ENCODE peak calls at places on chromosomes 6 and 20, in six cellular contexts. D is ovary, M is colonic mucosa, C is adrenal gland, L is upper lobe of right lung, B is astrocyte. S is an unnamed sample.

GRCh38 chr6:169808608-169808967 is 57.2 kb downstream of the ERMARD start:
- DNase-seq in L (no peak), D (no peak), M (no peak), B (no peak), C (no peak), S (no peak)

GRCh38 chr6:105753184-105754097 is 332.7 kb upstream of the PRDM1 start:
- DNase-seq in C (no peak), B (peak; percentile 75), D (no peak), M (peak; percentile 85), L (no peak), S (peak; percentile 38)

GRCh38 chr6:135358251-135358821 is 139.2 kb downstream of the AHI1 start:
- DNase-seq in B (peak; percentile 96), M (no peak), C (no peak), L (no peak), D (no peak), S (peak; percentile 86)

GRCh38 chr20:48787861-48788375 is 39.9 kb downstream of the PREX1 start:
- DNase-seq in B (peak; percentile 68), C (peak; percentile 59), L (peak; percentile 38), M (no peak), D (no peak), S (peak; percentile 85)

GRCh38 chr6:136525586-136526195 is 24.5 kb downstream of the MAP7 start:
- DNase-seq in L (no peak), C (no peak), M (no peak), D (no peak), B (peak; percentile 25), S (no peak)

GRCh38 chr6:36676142-36677058 is 2.1 kb upstream of the CDKN1A start:
- DNase-seq in L (no peak), B (peak; percentile 56), C (no peak), M (no peak), D (no peak), S (no peak)

GRCh38 chr6:44237813-44238433 is 9.0 kb upstream of the HSP90AB1 start:
- DNase-seq in L (peak; percentile 92), C (peak; percentile 90), D (peak; percentile 84), B (no peak), M (peak; percentile 86), S (peak; percentile 91)

GRCh38 chr20:13054011-13054410 is 45.2 kb downstream of the SPTLC3 start:
- DNase-seq in L (no peak), B (peak; percentile 37), C (no peak), M (no peak), D (no peak), S (no peak)

GRCh38 chr20:2093200-2093781 is 8.3 kb upstream of the STK35 start:
- DNase-seq in B (no peak), L (no peak), C (no peak), M (no peak), D (no peak), S (no peak)

DNA sequence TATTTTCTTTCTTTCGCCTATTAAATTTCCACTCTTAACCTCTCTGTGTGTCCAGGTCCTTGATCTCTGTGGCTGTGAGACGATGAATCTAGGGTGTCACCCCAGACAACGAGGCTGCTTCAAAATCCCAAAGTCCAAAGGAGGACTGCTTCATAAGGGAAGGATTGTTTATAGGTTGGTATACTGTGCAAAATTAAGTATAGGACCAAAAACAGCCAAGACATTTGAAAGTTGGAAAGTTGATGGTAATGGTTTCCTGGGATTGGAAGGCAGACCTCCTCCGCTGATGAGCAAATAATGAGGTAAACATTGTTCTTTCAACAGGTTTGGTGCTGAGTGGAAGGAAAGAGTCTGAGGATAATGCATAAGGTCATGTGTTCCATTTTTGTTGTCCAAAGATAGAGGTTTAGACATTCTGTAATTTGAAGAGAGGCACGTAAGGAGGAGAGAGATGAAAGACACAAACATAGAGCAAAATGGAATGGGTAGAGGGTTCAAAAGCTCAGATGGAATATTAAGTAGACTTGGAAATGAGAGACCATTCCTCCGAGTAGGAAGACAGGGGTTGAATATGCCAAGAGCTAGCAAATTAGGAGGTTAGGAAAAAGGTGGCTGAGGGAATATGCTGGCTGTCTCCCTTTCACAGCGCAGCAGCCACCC is 24.8 kb downstream of the ZNF311 start:
- DNase-seq in D (no peak), C (no peak), L (no peak), M (no peak), B (no peak), S (no peak)
- H3K4me3 ChIP-seq in D (peak overlapping the region; percentile 69), C (peak overlapping the region; percentile 60), L (peak overlapping the region; percentile 83), M (no peak overlapping the region), B (peak overlapping the region; percentile 99), S (peak overlapping the region; percentile 61)

DNA sequence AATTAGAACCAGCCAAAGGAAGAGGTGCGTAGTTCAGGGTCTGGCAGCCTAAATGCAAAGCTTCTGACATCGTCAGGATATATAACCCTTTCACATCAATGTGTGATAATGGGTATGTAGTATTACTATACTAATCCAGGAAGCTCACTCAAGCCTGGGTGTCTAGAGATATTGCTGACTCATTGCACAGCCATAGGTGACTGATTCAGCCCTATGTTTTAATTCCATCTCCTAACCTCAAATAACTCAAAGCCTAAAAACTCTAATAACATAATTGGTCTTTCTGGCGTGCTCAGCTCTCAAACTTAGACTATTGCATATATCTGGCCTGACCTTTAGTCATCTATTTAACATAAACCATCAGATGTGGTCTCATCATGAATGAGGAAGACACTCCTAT is 658.4 kb downstream of the TBC1D32 start:
- DNase-seq in B (no peak), L (no peak), D (no peak), C (no peak), M (no peak), S (no peak)
- TF ChIP-seq CTCF in B (no peak), L (no peak), D (no peak), C (no peak), M (no peak), S (no peak)

GRCh38 chr6:108763931-108764579 is 84.2 kb upstream of the ARMC2 start:
- DNase-seq in C (no peak), L (no peak), B (no peak), M (no peak), D (no peak), S (no peak)

GRCh38 chr6:108765495-108765894 is 82.7 kb upstream of the ARMC2 start:
- DNase-seq in C (no peak), L (no peak), B (no peak), M (no peak), D (no peak), S (no peak)

GRCh38 chr6:108760158-108761050 is 87.8 kb upstream of the ARMC2 start:
- DNase-seq in C (no peak), D (peak; percentile 20), B (peak; percentile 31), M (no peak), L (no peak), S (peak; percentile 30)

GRCh38 chr6:108764580-108764950 is 83.7 kb upstream of the ARMC2 start:
- DNase-seq in C (no peak), L (no peak), M (no peak), D (no peak), B (no peak), S (no peak)

DNA sequence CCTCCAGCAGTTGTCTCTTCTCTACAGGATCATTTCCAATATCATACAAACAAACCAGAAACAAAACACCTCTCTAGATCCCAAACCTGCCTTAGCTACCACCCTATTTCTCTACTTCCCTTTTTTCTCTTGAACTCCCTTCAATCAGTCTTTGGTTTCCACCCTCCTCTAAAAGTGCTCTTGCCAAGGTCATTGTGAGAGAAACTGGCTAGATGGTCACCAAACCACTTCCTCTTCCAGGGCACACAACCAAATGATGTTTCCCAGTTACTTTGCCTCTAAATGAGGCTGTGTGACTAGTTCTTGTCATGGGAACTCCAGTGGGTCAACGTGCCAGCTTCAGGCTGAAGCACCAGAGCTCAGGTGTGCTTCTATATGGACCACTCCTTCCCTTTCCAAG is 85.8 kb upstream of the ARMC2 start:
- DNase-seq in B (no peak), C (no peak), M (no peak), D (peak; percentile 3), L (no peak), S (no peak)
- H3K4me3 ChIP-seq in B (no peak overlapping the region), C (no peak overlapping the region), M (no peak overlapping the region), D (no peak overlapping the region), L (no peak overlapping the region), S (no peak overlapping the region)

GRCh38 chr6:6771224-6771915 is 182.8 kb downstream of the LY86 start:
- DNase-seq in B (no peak), L (no peak), M (no peak), C (no peak), D (no peak), S (no peak)
- TF ChIP-seq CTCF in B (no peak), L (no peak), M (no peak), C (no peak), D (no peak), S (no peak)

GRCh38 chr6:2840794-2841061 is 935 bp downstream of the SERPINB1 start:
- DNase-seq in D (no peak), B (no peak), C (no peak), M (no peak), L (no peak), S (no peak)
- H3K4me3 ChIP-seq in D (peak overlapping the region; percentile 69), B (no peak overlapping the region), C (peak overlapping the region; percentile 58), M (peak overlapping the region; percentile 45), L (peak overlapping the region; percentile 65), S (peak overlapping the region; percentile 63)

GRCh38 chr20:15122613-15123012 is 785.2 kb upstream of the FLRT3 start:
- DNase-seq in L (no peak), D (no peak), M (no peak), B (no peak), C (no peak), S (no peak)
- TF ChIP-seq CTCF in L (no peak), D (no peak), M (no peak), B (no peak), C (no peak), S (no peak)

DNA sequence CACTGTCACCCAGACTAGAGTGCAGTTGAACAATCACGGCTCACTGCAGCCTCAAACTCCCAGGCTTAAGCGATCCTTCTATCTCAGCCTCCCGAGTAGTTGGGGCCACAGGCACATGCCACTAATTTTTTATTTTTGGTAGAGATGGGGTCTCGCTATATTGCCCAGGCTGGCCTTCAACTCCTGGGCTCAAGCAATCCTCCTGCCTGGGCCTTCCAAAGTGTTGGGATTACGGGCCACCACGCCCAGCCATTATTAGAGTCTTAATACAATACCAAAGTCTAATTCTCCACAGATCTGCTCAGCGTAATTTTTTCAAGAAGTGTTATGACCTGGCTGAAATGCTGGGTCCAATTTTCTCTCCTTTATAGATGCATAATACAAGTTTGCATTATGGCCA is 3.0 kb downstream of the GCLC start:
- DNase-seq in L (no peak), B (no peak), M (no peak), C (no peak), D (no peak), S (no peak)
- H3K4me3 ChIP-seq in L (no peak overlapping the region), B (no peak overlapping the region), M (no peak overlapping the region), C (no peak overlapping the region), D (no peak overlapping the region), S (no peak overlapping the region)

S was measured in foreskin fibroblast.